ENCODE peak calls at places on chromosomes 16 and 17, in seven cellular contexts. One of them, this sample, is unnamed.

GRCh38 chr16:52227851-52228250 is 319.1 kb downstream of the TOX3 start:
- DNase-seq in heart left ventricle: no peak
- DNase-seq in lower leg skin: no peak
- DNase-seq in AG04450: no peak
- DNase-seq in lower lobe of right lung: no peak
- DNase-seq in effector memory CD4-positive, alpha-beta T cell: no peak
- DNase-seq in small intestine: no peak
- DNase-seq in this sample: no peak

GRCh38 chr17:77445030-77445907 is 304.5 kb downstream of the SEC14L1 start:
- DNase-seq in heart left ventricle: no peak
- DNase-seq in lower leg skin: no peak
- DNase-seq in AG04450: no peak
- DNase-seq in lower lobe of right lung: no peak
- DNase-seq in effector memory CD4-positive, alpha-beta T cell: peak; percentile 74
- DNase-seq in small intestine: peak; percentile 70
- DNase-seq in this sample: peak; percentile 97

GRCh38 chr16:1974157-1975070 is 2.6 kb downstream of the TBL3 start:
- DNase-seq in heart left ventricle: no peak
- DNase-seq in lower leg skin: no peak
- DNase-seq in AG04450: no peak
- DNase-seq in lower lobe of right lung: no peak
- DNase-seq in effector memory CD4-positive, alpha-beta T cell: no peak
- DNase-seq in small intestine: no peak
- DNase-seq in this sample: no peak

GRCh38 chr17:9004961-9005285 is 16.4 kb upstream of the NTN1 start:
- DNase-seq in heart left ventricle: no peak
- DNase-seq in lower leg skin: no peak
- DNase-seq in AG04450: no peak
- DNase-seq in lower lobe of right lung: no peak
- DNase-seq in effector memory CD4-positive, alpha-beta T cell: no peak
- DNase-seq in small intestine: no peak
- DNase-seq in this sample: no peak

GRCh38 chr16:12162151-12162559 is 185.6 kb downstream of the SNX29 start:
- DNase-seq in heart left ventricle: no peak
- DNase-seq in lower leg skin: no peak
- DNase-seq in AG04450: no peak
- DNase-seq in lower lobe of right lung: no peak
- DNase-seq in effector memory CD4-positive, alpha-beta T cell: no peak
- DNase-seq in small intestine: no peak
- DNase-seq in this sample: no peak

GRCh38 chr17:55348749-55349354 is 72.8 kb downstream of the MMD start:
- DNase-seq in heart left ventricle: peak; percentile 37
- DNase-seq in lower leg skin: no peak
- DNase-seq in AG04450: peak; percentile 8
- DNase-seq in lower lobe of right lung: peak; percentile 52
- DNase-seq in effector memory CD4-positive, alpha-beta T cell: peak; percentile 29
- DNase-seq in small intestine: peak; percentile 64
- DNase-seq in this sample: peak; percentile 57

GRCh38 chr16:1614226-1615102 is 2.3 kb downstream of the CRAMP1 start:
- DNase-seq in heart left ventricle: no peak
- DNase-seq in lower leg skin: no peak
- DNase-seq in AG04450: no peak
- DNase-seq in lower lobe of right lung: no peak
- DNase-seq in effector memory CD4-positive, alpha-beta T cell: no peak
- DNase-seq in small intestine: peak; percentile 15
- DNase-seq in this sample: peak; percentile 42

GRCh38 chr16:85296859-85297698 is 184.8 kb upstream of the CIBAR2 start:
- DNase-seq in heart left ventricle: no peak
- DNase-seq in lower leg skin: no peak
- DNase-seq in AG04450: no peak
- DNase-seq in lower lobe of right lung: peak; percentile 65
- DNase-seq in effector memory CD4-positive, alpha-beta T cell: peak; percentile 24
- DNase-seq in small intestine: peak; percentile 56
- DNase-seq in this sample: peak; percentile 45

GRCh38 chr16:57061084-57061905 is 31.1 kb upstream of the CPNE2 start:
- DNase-seq in heart left ventricle: peak; percentile 84
- DNase-seq in lower leg skin: peak; percentile 81
- DNase-seq in AG04450: no peak
- DNase-seq in lower lobe of right lung: peak; percentile 88
- DNase-seq in effector memory CD4-positive, alpha-beta T cell: no peak
- DNase-seq in small intestine: no peak
- DNase-seq in this sample: no peak

GRCh38 chr17:65191805-65192740 is 54.9 kb downstream of the RGS9 start:
- DNase-seq in heart left ventricle: no peak
- DNase-seq in lower leg skin: no peak
- DNase-seq in AG04450: no peak
- DNase-seq in lower lobe of right lung: no peak
- DNase-seq in effector memory CD4-positive, alpha-beta T cell: no peak
- DNase-seq in small intestine: no peak
- DNase-seq in this sample: peak; percentile 38

GRCh38 chr17:59287452-59287851 is 44.0 kb upstream of the YPEL2 start:
- DNase-seq in heart left ventricle: no peak
- DNase-seq in lower leg skin: no peak
- DNase-seq in AG04450: no peak
- DNase-seq in lower lobe of right lung: no peak
- DNase-seq in effector memory CD4-positive, alpha-beta T cell: no peak
- DNase-seq in small intestine: no peak
- DNase-seq in this sample: no peak

GRCh38 chr17:16569358-16569712 is 331 bp upstream of the ZNF287 start:
- DNase-seq in heart left ventricle: no peak
- DNase-seq in lower leg skin: no peak
- DNase-seq in AG04450: no peak
- DNase-seq in lower lobe of right lung: no peak
- DNase-seq in effector memory CD4-positive, alpha-beta T cell: no peak
- DNase-seq in small intestine: no peak
- DNase-seq in this sample: no peak
- H3K4me3 ChIP-seq in heart left ventricle: peak overlapping the region; percentile 79
- H3K4me3 ChIP-seq in lower leg skin: no peak overlapping the region
- H3K4me3 ChIP-seq in AG04450: peak overlapping the region; percentile 13
- H3K4me3 ChIP-seq in lower lobe of right lung: peak overlapping the region; percentile 76
- H3K4me3 ChIP-seq in effector memory CD4-positive, alpha-beta T cell: peak overlapping the region; percentile 67
- H3K4me3 ChIP-seq in small intestine: no peak overlapping the region
- H3K4me3 ChIP-seq in this sample: peak overlapping the region; percentile 73

GRCh38 chr17:36640346-36640745 is 39.0 kb downstream of the MRM1 start:
- DNase-seq in heart left ventricle: no peak
- DNase-seq in lower leg skin: no peak
- DNase-seq in AG04450: no peak
- DNase-seq in lower lobe of right lung: no peak
- DNase-seq in effector memory CD4-positive, alpha-beta T cell: no peak
- DNase-seq in small intestine: no peak
- DNase-seq in this sample: no peak

GRCh38 chr17:36643086-36643685 is 41.8 kb downstream of the MRM1 start:
- DNase-seq in heart left ventricle: no peak
- DNase-seq in lower leg skin: no peak
- DNase-seq in AG04450: no peak
- DNase-seq in lower lobe of right lung: no peak
- DNase-seq in effector memory CD4-positive, alpha-beta T cell: no peak
- DNase-seq in small intestine: no peak
- DNase-seq in this sample: no peak

GRCh38 chr17:36640836-36641235 is 39.5 kb downstream of the MRM1 start:
- DNase-seq in heart left ventricle: no peak
- DNase-seq in lower leg skin: no peak
- DNase-seq in AG04450: no peak
- DNase-seq in lower lobe of right lung: no peak
- DNase-seq in effector memory CD4-positive, alpha-beta T cell: no peak
- DNase-seq in small intestine: no peak
- DNase-seq in this sample: no peak

GRCh38 chr17:36641877-36642845 is 40.8 kb downstream of the MRM1 start:
- DNase-seq in heart left ventricle: no peak
- DNase-seq in lower leg skin: no peak
- DNase-seq in AG04450: no peak
- DNase-seq in lower lobe of right lung: no peak
- DNase-seq in effector memory CD4-positive, alpha-beta T cell: no peak
- DNase-seq in small intestine: peak; percentile 18
- DNase-seq in this sample: no peak

GRCh38 chr17:36641331-36641876 is 40.0 kb downstream of the MRM1 start:
- DNase-seq in heart left ventricle: no peak
- DNase-seq in lower leg skin: no peak
- DNase-seq in AG04450: no peak
- DNase-seq in lower lobe of right lung: no peak
- DNase-seq in effector memory CD4-positive, alpha-beta T cell: no peak
- DNase-seq in small intestine: no peak
- DNase-seq in this sample: no peak
- H3K4me3 ChIP-seq in heart left ventricle: peak overlapping the region; percentile 44
- H3K4me3 ChIP-seq in lower leg skin: peak overlapping the region; percentile 9
- H3K4me3 ChIP-seq in AG04450: peak overlapping the region; percentile 22
- H3K4me3 ChIP-seq in lower lobe of right lung: peak overlapping the region; percentile 43
- H3K4me3 ChIP-seq in effector memory CD4-positive, alpha-beta T cell: peak overlapping the region; percentile 33
- H3K4me3 ChIP-seq in small intestine: no peak overlapping the region
- H3K4me3 ChIP-seq in this sample: no peak overlapping the region

GRCh38 chr16:87489434-87490045 is 3.3 kb downstream of the ZCCHC14 start:
- DNase-seq in heart left ventricle: no peak
- DNase-seq in lower leg skin: no peak
- DNase-seq in AG04450: no peak
- DNase-seq in lower lobe of right lung: no peak
- DNase-seq in effector memory CD4-positive, alpha-beta T cell: no peak
- DNase-seq in small intestine: no peak
- DNase-seq in this sample: no peak
- H3K4me3 ChIP-seq in heart left ventricle: peak overlapping the region; percentile 66
- H3K4me3 ChIP-seq in lower leg skin: no peak overlapping the region
- H3K4me3 ChIP-seq in AG04450: peak overlapping the region; percentile 65
- H3K4me3 ChIP-seq in lower lobe of right lung: peak overlapping the region; percentile 59
- H3K4me3 ChIP-seq in effector memory CD4-positive, alpha-beta T cell: no peak overlapping the region
- H3K4me3 ChIP-seq in small intestine: no peak overlapping the region
- H3K4me3 ChIP-seq in this sample: no peak overlapping the region

DNA sequence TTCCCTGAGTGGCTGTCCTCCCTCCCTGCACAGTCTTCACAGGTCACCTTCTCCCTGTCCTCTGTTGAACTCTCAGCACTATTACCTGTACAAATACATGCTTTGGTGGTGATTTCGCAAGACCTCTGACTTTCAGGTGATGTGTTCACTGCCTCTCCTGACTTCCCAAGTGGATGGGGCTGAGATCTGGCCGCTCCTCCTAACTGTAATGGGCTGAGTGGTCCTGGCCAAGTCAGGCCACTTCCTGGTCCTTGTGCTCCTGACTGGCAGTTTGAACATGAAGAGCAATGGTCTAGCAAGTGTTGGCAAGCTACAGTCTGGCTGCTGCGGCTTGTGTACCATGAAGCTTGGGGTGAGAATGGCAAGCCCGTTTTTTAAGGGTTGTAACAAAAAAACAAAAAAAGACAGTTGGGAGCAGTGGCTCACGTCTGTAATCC is 11.7 kb upstream of the TMED6 start:
- DNase-seq in heart left ventricle: no peak
- DNase-seq in lower leg skin: no peak
- DNase-seq in AG04450: no peak
- DNase-seq in lower lobe of right lung: peak; percentile 82
- DNase-seq in effector memory CD4-positive, alpha-beta T cell: no peak
- DNase-seq in small intestine: no peak
- DNase-seq in this sample: no peak
- H3K4me3 ChIP-seq in heart left ventricle: no peak overlapping the region
- H3K4me3 ChIP-seq in lower leg skin: no peak overlapping the region
- H3K4me3 ChIP-seq in AG04450: no peak overlapping the region
- H3K4me3 ChIP-seq in lower lobe of right lung: no peak overlapping the region
- H3K4me3 ChIP-seq in effector memory CD4-positive, alpha-beta T cell: no peak overlapping the region
- H3K4me3 ChIP-seq in small intestine: no peak overlapping the region
- H3K4me3 ChIP-seq in this sample: no peak overlapping the region

GRCh38 chr17:70172921-70173320 is 3.6 kb downstream of the KCNJ2 start:
- DNase-seq in heart left ventricle: no peak
- DNase-seq in lower leg skin: no peak
- DNase-seq in AG04450: no peak
- DNase-seq in lower lobe of right lung: no peak
- DNase-seq in effector memory CD4-positive, alpha-beta T cell: no peak
- DNase-seq in small intestine: no peak
- DNase-seq in this sample: no peak
- H3K4me3 ChIP-seq in heart left ventricle: peak overlapping the region; percentile 87
- H3K4me3 ChIP-seq in lower leg skin: no peak overlapping the region
- H3K4me3 ChIP-seq in AG04450: no peak overlapping the region
- H3K4me3 ChIP-seq in lower lobe of right lung: no peak overlapping the region
- H3K4me3 ChIP-seq in effector memory CD4-positive, alpha-beta T cell: no peak overlapping the region
- H3K4me3 ChIP-seq in small intestine: no peak overlapping the region
- H3K4me3 ChIP-seq in this sample: no peak overlapping the region